ENCODE peak calls at places on chromosomes 6 and 20, in ten cellular contexts. A is stomach; D is stimulated activated CD8-positive, alpha-beta memory T cell treated with anti-CD3 and anti-CD28 coated beads, Interleukin-2, amount 100 ng/mL, for 48 hours; N is tibial nerve; E is naive thymus-derived CD8-positive, alpha-beta T cell; B is T-cell; M is Calu3; Z is anterior cingulate cortex; Q is substantia nigra; U is CD4-positive, alpha-beta T cell. V is an unnamed sample.

GRCh38 chr6:127397729-127398609 is 54.6 kb upstream of the ECHDC1 start:
- DNase-seq in A (no peak), D (no peak), N (no peak), E (no peak), B (no peak), M (no peak), Z (no peak), Q (no peak), U (no peak), V (no peak)

GRCh38 chr20:52410746-52411317 is 219.3 kb upstream of the ZFP64 start:
- DNase-seq in A (no peak), D (no peak), N (no peak), E (no peak), B (no peak), M (no peak), Z (no peak), Q (no peak), U (no peak), V (no peak)

GRCh38 chr6:46610862-46611553 is 41.6 kb downstream of the CYP39A1 start:
- DNase-seq in A (no peak), D (no peak), N (no peak), E (no peak), B (no peak), M (no peak), Z (no peak), Q (no peak), U (no peak), V (no peak)

GRCh38 chr20:951384-952169 is 35.4 kb upstream of the ANGPT4 start:
- DNase-seq in A (no peak), D (no peak), N (no peak), E (no peak), B (no peak), M (no peak), Z (no peak), Q (no peak), U (no peak), V (no peak)

GRCh38 chr6:111805511-111806181 is 67.6 kb downstream of the FYN start:
- DNase-seq in A (no peak), D (peak), N (no peak), E (no peak), B (no peak), M (no peak), Z (no peak), Q (no peak), U (no peak), V (no peak)

GRCh38 chr20:57076202-57076651 is 190.2 kb downstream of the BMP7 start:
- DNase-seq in A (no peak), D (no peak), N (no peak), E (no peak), B (no peak), M (no peak), Z (no peak), Q (no peak), U (no peak), V (no peak)

GRCh38 chr6:164693934-164694333 is 615.5 kb downstream of the C6orf118 start:
- DNase-seq in A (no peak), D (no peak), N (no peak), E (no peak), B (no peak), M (peak), Z (no peak), Q (no peak), U (no peak), V (no peak)

GRCh38 chr20:44725852-44726251 is 10.7 kb downstream of the CCN5 start:
- DNase-seq in A (no peak), D (no peak), N (no peak), E (no peak), B (no peak), M (no peak), Z (no peak), Q (no peak), U (no peak), V (no peak)

GRCh38 chr6:156779206-156780116 is 2.3 kb downstream of the ARID1B start:
- DNase-seq in A (peak), D (peak), N (no peak), E (peak), B (peak), M (peak), Z (peak), Q (peak), U (peak), V (peak)

GRCh38 chr6:152454003-152454402 is 183.2 kb downstream of the SYNE1 start:
- DNase-seq in A (no peak), D (no peak), N (no peak), E (no peak), B (no peak), M (no peak), Z (no peak), Q (no peak), U (no peak), V (no peak)

GRCh38 chr20:642398-643174 is 10.4 kb downstream of the SRXN1 start:
- DNase-seq in A (no peak), D (no peak), N (no peak), E (no peak), B (no peak), M (no peak), Z (peak), Q (no peak), U (no peak), V (no peak)

GRCh38 chr6:83125425-83125824 is 58.0 kb downstream of the DOP1A start:
- DNase-seq in A (no peak), D (no peak), N (no peak), E (no peak), B (no peak), M (no peak), Z (no peak), Q (no peak), U (no peak), V (no peak)

GRCh38 chr6:143632894-143633293 is 44.9 kb upstream of the PHACTR2 start:
- DNase-seq in A (no peak), D (no peak), N (no peak), E (no peak), B (no peak), M (no peak), Z (no peak), Q (no peak), U (no peak), V (no peak)

GRCh38 chr6:38612386-38612965 is 27.3 kb downstream of the BTBD9 start:
- DNase-seq in A (no peak), D (no peak), N (no peak), E (no peak), B (no peak), M (no peak), Z (no peak), Q (no peak), U (no peak), V (no peak)

GRCh38 chr20:36794116-36794474 is 20.5 kb upstream of the DSN1 start:
- DNase-seq in A (no peak), D (no peak), N (no peak), E (no peak), B (no peak), M (no peak), Z (no peak), Q (no peak), U (no peak), V (no peak)

GRCh38 chr6:47970826-47971225 is 140.2 kb downstream of the PTCHD4 start:
- DNase-seq in A (no peak), D (no peak), N (no peak), E (no peak), B (no peak), M (no peak), Z (no peak), Q (no peak), U (no peak), V (no peak)

GRCh38 chr20:50385733-50386640 is 124.2 kb upstream of the PTPN1 start:
- DNase-seq in A (no peak), D (peak), N (no peak), E (peak), B (peak), M (no peak), Z (no peak), Q (no peak), U (peak), V (peak)

GRCh38 chr6:132962936-132963579 is 148.7 kb downstream of the RPS12 start:
- DNase-seq in A (peak), D (peak), N (peak), E (peak), B (peak), M (peak), Z (peak), Q (no peak), U (peak), V (peak)

GRCh38 chr6:168834188-168834587 is 393.2 kb downstream of the SMOC2 start:
- DNase-seq in A (no peak), D (no peak), N (no peak), E (no peak), B (no peak), M (no peak), Z (no peak), Q (no peak), U (no peak), V (no peak)

GRCh38 chr20:45470262-45470931 is 844 bp downstream of the WFDC2 start:
- DNase-seq in A (peak), D (no peak), N (no peak), E (no peak), B (no peak), M (peak), Z (peak), Q (no peak), U (no peak), V (no peak)

GRCh38 chr6:7813704-7814103 is 87.8 kb downstream of the BMP6 start:
- DNase-seq in A (no peak), D (no peak), N (no peak), E (no peak), B (no peak), M (peak), Z (no peak), Q (no peak), U (no peak), V (no peak)

GRCh38 chr20:5996765-5997164 is 46.3 kb downstream of the MCM8 start:
- DNase-seq in A (no peak), D (no peak), N (no peak), E (peak), B (peak), M (no peak), Z (no peak), Q (no peak), U (no peak), V (peak)

GRCh38 chr20:62222972-62223371 is 2.9 kb upstream of the HRH3 start:
- DNase-seq in A (no peak), D (no peak), N (no peak), E (no peak), B (no peak), M (no peak), Z (no peak), Q (no peak), U (no peak), V (no peak)

GRCh38 chr6:1407499-1407990 is 18.2 kb downstream of the FOXF2 start:
- DNase-seq in A (peak), D (no peak), N (no peak), E (no peak), B (no peak), M (no peak), Z (no peak), Q (no peak), U (no peak), V (no peak)

GRCh38 chr6:21357262-21357661 is 236.3 kb upstream of the SOX4 start:
- DNase-seq in A (no peak), D (no peak), N (no peak), E (no peak), B (no peak), M (no peak), Z (no peak), Q (no peak), U (no peak), V (no peak)

GRCh38 chr6:130517444-130517931 is 151.7 kb downstream of the TMEM200A start:
- DNase-seq in A (no peak), D (no peak), N (no peak), E (no peak), B (no peak), M (peak), Z (no peak), Q (no peak), U (no peak), V (no peak)

GRCh38 chr20:57335392-57335791 is 5.8 kb downstream of the SPO11 start:
- DNase-seq in A (no peak), D (no peak), N (no peak), E (no peak), B (no peak), M (no peak), Z (no peak), Q (no peak), U (no peak), V (no peak)

GRCh38 chr20:22619272-22619671 is 34.9 kb upstream of the FOXA2 start:
- DNase-seq in A (no peak), D (no peak), N (no peak), E (no peak), B (no peak), M (no peak), Z (no peak), Q (no peak), U (no peak), V (no peak)

GRCh38 chr6:71510057-71510713 is 221.6 kb downstream of the OGFRL1 start:
- DNase-seq in A (peak), D (no peak), N (no peak), E (no peak), B (no peak), M (peak), Z (no peak), Q (no peak), U (no peak), V (no peak)

GRCh38 chr6:13725052-13725451 is 13.4 kb upstream of the RANBP9 start:
- DNase-seq in A (no peak), D (no peak), N (no peak), E (no peak), B (no peak), M (no peak), Z (no peak), Q (no peak), U (no peak), V (no peak)

V was measured in effector memory CD8-positive, alpha-beta T cell.